ENCODE peak calls at places on chromosomes 6 and 20, in four cellular contexts. K is CD8-positive, alpha-beta T cell; Z is spleen; C is fibroblast of lung. B is an unnamed sample.

GRCh38 chr20:63596423-63596822 is 22.4 kb upstream of the HELZ2 start:
- DNase-seq in C (no peak), K (no peak), Z (no peak), B (no peak)

GRCh38 chr20:52150440-52151258 is 40.9 kb downstream of the ZFP64 start:
- DNase-seq in C (peak), Z (no peak), K (no peak), B (no peak)

GRCh38 chr20:38790210-38791053 is 15.1 kb upstream of the PPP1R16B start:
- DNase-seq in Z (no peak), C (peak), K (peak), B (no peak)

GRCh38 chr6:10403385-10404106 is 11.3 kb downstream of the TFAP2A start:
- DNase-seq in C (peak), Z (no peak), K (no peak), B (no peak)

GRCh38 chr6:15842718-15843117 is 179.9 kb upstream of the DTNBP1 start:
- DNase-seq in C (no peak), K (no peak), Z (no peak), B (no peak)

GRCh38 chr20:23049201-23049932 is at the start of gene THBD:
- DNase-seq in C (peak), K (no peak), Z (peak), B (no peak)

GRCh38 chr6:110415297-110415916 is at the start of gene DDO:
- DNase-seq in Z (peak), K (no peak), C (peak), B (peak)

GRCh38 chr20:63739129-63740069 is at the start of gene SLC2A4RG:
- DNase-seq in K (peak), Z (peak), C (peak), B (peak)

GRCh38 chr6:166555066-166555465 is 31.4 kb downstream of the RAMACL start:
- DNase-seq in Z (peak), K (no peak), C (no peak), B (no peak)

GRCh38 chr6:20334334-20334733 is 67.3 kb upstream of the E2F3 start:
- DNase-seq in K (no peak), Z (no peak), C (no peak), B (peak)

GRCh38 chr20:3471397-3472021 is 691 bp downstream of the ATRN start:
- DNase-seq in Z (no peak), K (peak), C (no peak), B (peak)

GRCh38 chr20:13095013-13095412 is 86.2 kb downstream of the SPTLC3 start:
- DNase-seq in Z (no peak), C (no peak), K (no peak), B (no peak)

GRCh38 chr6:169451065-169451840 is 197.6 kb upstream of the THBS2 start:
- DNase-seq in C (no peak), K (no peak), Z (no peak), B (no peak)

GRCh38 chr20:58148891-58149290 is 79.6 kb downstream of the ANKRD60 start:
- DNase-seq in Z (no peak), K (no peak), C (no peak), B (no peak)

GRCh38 chr6:28884423-28885148 is 39.2 kb downstream of the TRIM27 start:
- DNase-seq in C (no peak), Z (no peak), K (peak), B (no peak)

GRCh38 chr6:104473021-104473429 is 386.7 kb downstream of the HACE1 start:
- DNase-seq in C (no peak), Z (no peak), K (no peak), B (no peak)

GRCh38 chr20:12152996-12153395 is 235.3 kb downstream of the BTBD3 start:
- DNase-seq in C (peak), K (no peak), Z (no peak), B (no peak)

GRCh38 chr20:8209061-8209460 is 77.0 kb downstream of the PLCB1 start:
- DNase-seq in Z (no peak), C (peak), K (no peak), B (no peak)

GRCh38 chr6:160767019-160767646 is 65.1 kb downstream of the PLG start:
- DNase-seq in K (peak), Z (peak), C (peak), B (peak)

GRCh38 chr6:78465042-78465634 is 402.2 kb upstream of the IRAK1BP1 start:
- DNase-seq in C (no peak), Z (no peak), K (no peak), B (no peak)

GRCh38 chr6:70599187-70599586 is 32.5 kb downstream of the SDHAF4 start:
- DNase-seq in K (peak), Z (no peak), C (no peak), B (no peak)

GRCh38 chr6:106963544-106963943 is 11.0 kb downstream of the CD24 start:
- DNase-seq in Z (no peak), C (no peak), K (no peak), B (no peak)

GRCh38 chr6:27777614-27778355 is 134.4 kb downstream of the OR2B2 start:
- DNase-seq in K (no peak), Z (no peak), C (no peak), B (no peak)

GRCh38 chr6:24431045-24431451 is 28.3 kb downstream of the MRS2 start:
- DNase-seq in C (peak), Z (no peak), K (no peak), B (no peak)

GRCh38 chr6:159919800-159920199 is 29.0 kb downstream of the MAS1 start:
- DNase-seq in Z (no peak), K (no peak), C (no peak), B (no peak)

GRCh38 chr20:57250607-57251343 is 15.7 kb downstream of the BMP7 start:
- DNase-seq in K (no peak), C (peak), Z (no peak), B (no peak)

GRCh38 chr6:132494954-132495353 is 18.0 kb downstream of the STX7 start:
- DNase-seq in C (no peak), K (no peak), Z (no peak), B (no peak)

GRCh38 chr6:78701407-78701806 is 165.9 kb upstream of the IRAK1BP1 start:
- DNase-seq in Z (no peak), K (no peak), C (peak), B (no peak)

GRCh38 chr6:83854766-83855165 is 1.6 kb downstream of the RIPPLY2 start:
- DNase-seq in K (no peak), Z (no peak), C (no peak), B (no peak)
- H3K4me3 ChIP-seq in K (no peak), Z (no peak), C (no peak), B (peak)

GRCh38 chr20:43662943-43663655 is 3.8 kb upstream of the MYBL2 start:
- DNase-seq in Z (peak), C (no peak), K (no peak), B (no peak)

GRCh38 chr20:43653966-43654365 is 12.9 kb upstream of the MYBL2 start:
- DNase-seq in Z (no peak), C (no peak), K (no peak), B (peak)

GRCh38 chr20:43655937-43656336 is 11.0 kb upstream of the MYBL2 start:
- DNase-seq in C (no peak), Z (peak), K (no peak), B (no peak)

GRCh38 chr20:43658068-43658722 is 8.7 kb upstream of the MYBL2 start:
- DNase-seq in K (no peak), Z (peak), C (peak), B (no peak)

GRCh38 chr20:43658723-43659419 is 8.0 kb upstream of the MYBL2 start:
- DNase-seq in K (no peak), C (no peak), Z (no peak), B (no peak)
- TF ChIP-seq CTCF in K (no peak), C (no peak), Z (no peak), B (no peak)

GRCh38 chr20:5550738-5551529 is 199.3 kb upstream of the SHLD1 start:
- DNase-seq in Z (no peak), K (no peak), C (no peak), B (no peak)

GRCh38 chr20:5553194-5553815 is 196.9 kb upstream of the SHLD1 start:
- DNase-seq in C (no peak), K (no peak), Z (no peak), B (no peak)

GRCh38 chr20:5549200-5549599 is 201.0 kb upstream of the SHLD1 start:
- DNase-seq in K (no peak), Z (no peak), C (no peak), B (no peak)

GRCh38 chr20:5552154-5552553 is 198.0 kb upstream of the SHLD1 start:
- DNase-seq in Z (no peak), K (no peak), C (no peak), B (no peak)

DNA sequence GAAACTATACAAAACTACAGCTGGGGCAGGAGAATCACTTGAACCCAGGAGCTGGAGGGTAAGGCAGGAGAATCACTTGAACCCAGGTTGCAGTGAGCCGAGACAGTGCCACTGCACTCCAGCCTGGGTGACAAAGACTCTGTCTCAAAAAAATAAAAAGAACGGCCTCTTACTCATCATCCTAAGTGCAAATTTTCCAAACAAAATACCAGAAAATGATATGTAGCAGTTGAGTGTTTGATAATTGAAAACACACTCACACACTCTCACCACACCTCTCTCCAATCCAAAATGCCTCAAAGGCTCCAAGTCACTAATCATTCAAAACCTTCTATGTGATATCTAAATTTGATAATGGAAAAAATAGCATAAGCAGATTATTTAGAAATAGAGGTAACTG is 198.6 kb upstream of the SHLD1 start:
- DNase-seq in K (no peak), C (no peak), Z (no peak), B (no peak)
- H3K27ac ChIP-seq in K (no peak), C (no peak), Z (no peak), B (no peak)

GRCh38 chr6:30885999-30886896 is 1.9 kb downstream of the DDR1 start:
- DNase-seq in Z (peak), C (peak), K (no peak), B (peak)
- H3K4me3 ChIP-seq in Z (no peak), C (peak), K (peak), B (peak)

DNA sequence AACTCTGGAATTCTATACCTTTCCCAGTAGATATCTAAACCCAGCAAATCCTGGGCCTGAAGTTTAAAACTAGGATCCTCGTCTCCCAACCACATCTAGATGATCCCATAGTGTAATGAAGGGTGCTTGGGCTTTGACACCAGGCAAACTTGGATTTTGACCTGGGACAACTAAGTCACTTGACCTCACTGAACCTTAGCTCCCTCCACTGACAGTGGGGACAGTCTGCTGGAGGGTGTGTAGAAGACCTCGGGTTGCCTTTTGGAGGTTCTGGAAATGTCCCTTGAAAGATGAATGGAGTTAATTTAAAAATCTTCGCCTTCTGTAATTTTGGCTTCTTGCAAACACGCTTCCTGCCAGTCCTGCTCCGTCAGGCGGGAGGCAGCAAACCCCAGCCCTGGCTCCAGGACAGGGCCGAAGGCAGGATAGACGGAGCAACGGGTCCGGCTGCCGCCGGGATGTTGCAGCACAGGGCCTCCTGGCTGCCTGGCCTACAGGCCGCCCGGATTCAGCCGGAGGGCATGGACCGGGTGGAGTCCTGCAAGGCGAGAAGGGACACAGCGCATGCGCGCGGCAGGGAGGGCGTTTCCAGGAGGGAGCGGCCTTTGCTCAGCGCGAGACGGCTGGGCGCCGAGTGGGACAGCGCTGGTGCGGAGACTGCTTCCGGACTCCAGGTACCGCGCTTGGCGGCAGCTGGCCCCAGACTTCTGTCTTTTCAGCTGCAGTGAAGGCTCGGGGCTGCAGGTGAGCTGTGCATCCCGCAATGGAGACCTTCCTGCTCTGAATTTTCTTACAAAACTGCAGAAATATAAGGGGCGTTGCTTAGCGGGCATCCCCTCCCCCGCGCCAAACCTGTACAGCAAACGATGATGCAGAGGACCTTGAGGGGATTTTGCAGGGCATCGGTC is at the start of gene TMEM14A:
- DNase-seq in K (peak), Z (peak), C (peak), B (peak)
- TF ChIP-seq CTCF in K (no peak), Z (no peak), C (no peak), B (peak)

GRCh38 chr6:44128020-44128917 is 915 bp downstream of the TMEM63B start:
- DNase-seq in C (peak), K (no peak), Z (peak), B (no peak)

GRCh38 chr6:44126320-44127149 is 717 bp downstream of the MRPL14 start:
- DNase-seq in K (peak), Z (peak), C (peak), B (no peak)

GRCh38 chr6:44129841-44130322 is 2.5 kb downstream of the TMEM63B start:
- DNase-seq in C (no peak), Z (peak), K (no peak), B (no peak)

GRCh38 chr6:44123544-44123943 is 3.7 kb downstream of the MRPL14 start:
- DNase-seq in K (no peak), C (no peak), Z (no peak), B (no peak)

GRCh38 chr6:44127186-44128019 is at the start of the genes MRPL14 and TMEM63B:
- DNase-seq in K (peak), Z (peak), C (peak), B (peak)
- H3K27ac ChIP-seq in K (peak), Z (peak), C (peak), B (peak)

DNA sequence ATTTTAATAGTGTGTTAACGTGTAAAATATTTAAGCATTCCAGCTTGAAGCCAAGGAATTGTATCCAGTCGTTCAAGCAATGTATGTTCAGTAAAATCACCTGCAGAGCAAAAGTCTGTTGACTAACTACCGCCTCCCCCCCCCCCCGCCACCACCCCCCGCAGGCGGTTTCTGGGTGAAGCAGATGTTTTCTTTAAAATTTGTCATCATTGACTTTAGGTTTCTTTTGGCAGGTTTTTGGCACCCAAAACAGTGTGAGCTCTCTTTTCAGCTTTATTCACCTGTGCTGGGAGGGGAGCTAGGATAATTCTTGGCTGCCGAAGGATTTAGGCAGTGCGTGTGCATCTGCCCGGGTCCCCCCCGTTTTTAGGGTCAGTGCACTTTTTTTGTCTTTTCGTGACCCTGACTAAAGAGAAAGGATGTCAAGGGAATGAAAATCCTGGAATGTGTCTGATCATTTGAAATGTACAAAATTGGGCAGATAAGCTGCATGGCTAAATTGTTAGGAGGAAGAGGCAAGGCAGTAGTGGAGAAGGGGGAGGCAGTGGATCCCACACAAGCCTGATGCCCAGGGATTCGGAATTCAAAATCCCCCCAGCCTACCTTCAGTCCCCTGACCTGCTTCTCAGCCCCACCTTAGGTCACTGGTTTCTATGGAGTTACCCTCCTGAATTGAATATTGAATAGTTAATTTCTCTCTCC is 1.1 kb downstream of the EDN1 start:
- DNase-seq in K (no peak), Z (no peak), C (no peak), B (no peak)
- H3K4me3 ChIP-seq in K (no peak), Z (peak), C (peak), B (peak)

GRCh38 chr6:111794716-111795452 is 78.4 kb downstream of the FYN start:
- DNase-seq in Z (no peak), C (peak), K (no peak), B (no peak)

GRCh38 chr6:111792914-111793700 is 80.1 kb downstream of the FYN start:
- DNase-seq in C (no peak), K (no peak), Z (no peak), B (no peak)

GRCh38 chr6:111793711-111794111 is 79.5 kb downstream of the FYN start:
- DNase-seq in C (no peak), K (peak), Z (peak), B (no peak)

GRCh38 chr6:111795558-111795957 is 77.7 kb downstream of the FYN start:
- DNase-seq in C (no peak), K (no peak), Z (no peak), B (no peak)

GRCh38 chr6:111794300-111794699 is 79.0 kb downstream of the FYN start:
- DNase-seq in K (no peak), C (no peak), Z (no peak), B (no peak)
- TF ChIP-seq CTCF in K (no peak), C (no peak), Z (no peak), B (no peak)

GRCh38 chr6:74873911-74874310 is 331.9 kb downstream of the COL12A1 start:
- DNase-seq in K (no peak), Z (no peak), C (peak), B (no peak)
- H3K27ac ChIP-seq in K (no peak), Z (peak), C (no peak), B (peak)

B was measured in dorsolateral prefrontal cortex.